ENCODE peak calls at places on chromosomes 1 and 21, in six cellular contexts. Q, B, E, H, J and S are unnamed samples.
A peak's percentile ranks its signal among the peaks of the same experiment; 100 is the strongest.

GRCh38 chr1:2344121-2344681 is 47.2 kb downstream of the MORN1 start:
- DNase-seq in B (no peak), J (no peak), H (no peak), Q (no peak), E (no peak), S (no peak)

GRCh38 chr1:49346767-49347349 is 570.2 kb upstream of the BEND5 start:
- DNase-seq in J (no peak), B (no peak), Q (no peak), E (no peak), H (no peak), S (no peak)

GRCh38 chr1:95072117-95072516 is 634 bp downstream of the ALG14 start:
- DNase-seq in E (no peak), B (no peak), J (no peak), Q (no peak), H (no peak), S (no peak)

GRCh38 chr1:19312782-19313635 is 883 bp downstream of the SLC66A1 start:
- DNase-seq in B (no peak), J (no peak), Q (no peak), E (no peak), H (no peak), S (no peak)

GRCh38 chr1:79859212-79859948 is 852.9 kb upstream of the ADGRL4 start:
- DNase-seq in J (peak; percentile 8), H (no peak), B (no peak), Q (no peak), E (no peak), S (no peak)

GRCh38 chr1:204751883-204752687 is 66.5 kb upstream of the LRRN2 start:
- DNase-seq in B (peak; percentile 57), J (peak; percentile 46), Q (peak; percentile 65), H (no peak), E (no peak), S (no peak)

GRCh38 chr1:27144349-27144748 is 10.6 kb downstream of the SLC9A1 start:
- DNase-seq in B (peak; percentile 87), Q (peak; percentile 71), E (peak; percentile 51), H (peak; percentile 79), J (no peak), S (no peak)

GRCh38 chr1:28279721-28280120 is 20.4 kb downstream of the SESN2 start:
- DNase-seq in E (no peak), Q (no peak), B (no peak), J (no peak), H (no peak), S (no peak)

GRCh38 chr1:206653715-206654459 is 18.6 kb downstream of the DYRK3 start:
- DNase-seq in B (no peak), J (no peak), E (no peak), H (no peak), Q (no peak), S (no peak)

GRCh38 chr1:14412235-14412634 is 186.2 kb upstream of the KAZN start:
- DNase-seq in H (no peak), J (no peak), B (no peak), Q (no peak), E (no peak), S (no peak)

GRCh38 chr1:42936309-42937078 is 22.2 kb downstream of the SLC2A1 start:
- DNase-seq in H (peak; percentile 31), B (peak; percentile 45), E (no peak), Q (peak; percentile 75), J (no peak), S (no peak)

GRCh38 chr1:164836614-164837018 is 277.6 kb downstream of the PBX1 start:
- DNase-seq in Q (no peak), H (no peak), E (no peak), J (no peak), B (no peak), S (no peak)

GRCh38 chr1:217139513-217139912 is 416.3 kb upstream of the ESRRG start:
- DNase-seq in E (no peak), Q (no peak), J (no peak), B (no peak), H (no peak), S (no peak)

GRCh38 chr1:188169971-188170370 is 1341.2 kb downstream of the PLA2G4A start:
- DNase-seq in E (no peak), B (no peak), H (no peak), Q (no peak), J (no peak), S (no peak)

GRCh38 chr1:160705176-160705745 is 6.4 kb downstream of the CD48 start:
- DNase-seq in Q (no peak), H (no peak), B (no peak), J (no peak), E (no peak), S (no peak)

GRCh38 chr1:198657550-198658064 is 18.8 kb downstream of the PTPRC start:
- DNase-seq in H (no peak), B (no peak), E (no peak), Q (no peak), J (no peak), S (no peak)

GRCh38 chr21:15275615-15276228 is 210.9 kb upstream of the NRIP1 start:
- DNase-seq in H (no peak), J (no peak), E (no peak), Q (no peak), B (no peak), S (no peak)

DNA sequence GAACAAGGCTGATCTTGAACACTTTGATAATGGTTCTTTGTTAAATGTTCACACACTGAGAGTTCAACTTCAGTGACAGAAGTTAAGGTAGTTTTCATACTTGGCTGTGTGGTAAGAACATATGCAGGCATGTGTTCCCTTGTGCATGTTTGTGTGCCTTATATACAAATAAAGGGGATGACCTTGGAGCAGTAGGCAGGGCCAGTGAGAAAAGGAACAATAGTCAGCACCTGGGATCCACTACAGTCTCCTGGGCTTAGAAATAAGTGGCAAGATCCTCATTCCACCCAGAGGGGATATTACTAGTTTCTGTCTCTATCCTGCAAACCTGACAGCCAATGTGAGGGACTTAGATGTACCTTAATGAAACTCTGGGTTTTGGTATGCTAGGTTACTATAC is 50.3 kb upstream of the DMRTA2 start:
- DNase-seq in Q (no peak), J (no peak), H (no peak), E (peak; percentile 49), B (no peak), S (no peak)
- H3K4me1 ChIP-seq in Q (no peaks in the 10 kb centered on the region), J (peaks cover 16% of the 10 kb centered on the region), H (no peaks in the 10 kb centered on the region), E (peaks cover 29% of the 10 kb centered on the region), B (no peaks in the 10 kb centered on the region), S (no peaks in the 10 kb centered on the region)

GRCh38 chr1:36398370-36398977 is 766 bp upstream of the LSM10 start:
- DNase-seq in H (no peak), E (no peak), B (no peak), Q (no peak), J (no peak), S (no peak)

GRCh38 chr1:36401602-36402517 is 4.2 kb upstream of the LSM10 start:
- DNase-seq in B (no peak), E (no peak), J (no peak), Q (no peak), H (no peak), S (no peak)

GRCh38 chr1:36397378-36398230 is at the start of gene LSM10:
- DNase-seq in Q (peak; percentile 98), H (peak; percentile 94), B (peak; percentile 92), E (peak; percentile 93), J (peak; percentile 68), S (peak; percentile 92)

GRCh38 chr1:36400514-36400824 is 2.8 kb upstream of the LSM10 start:
- DNase-seq in Q (no peak), J (no peak), E (no peak), B (no peak), H (no peak), S (no peak)

DNA sequence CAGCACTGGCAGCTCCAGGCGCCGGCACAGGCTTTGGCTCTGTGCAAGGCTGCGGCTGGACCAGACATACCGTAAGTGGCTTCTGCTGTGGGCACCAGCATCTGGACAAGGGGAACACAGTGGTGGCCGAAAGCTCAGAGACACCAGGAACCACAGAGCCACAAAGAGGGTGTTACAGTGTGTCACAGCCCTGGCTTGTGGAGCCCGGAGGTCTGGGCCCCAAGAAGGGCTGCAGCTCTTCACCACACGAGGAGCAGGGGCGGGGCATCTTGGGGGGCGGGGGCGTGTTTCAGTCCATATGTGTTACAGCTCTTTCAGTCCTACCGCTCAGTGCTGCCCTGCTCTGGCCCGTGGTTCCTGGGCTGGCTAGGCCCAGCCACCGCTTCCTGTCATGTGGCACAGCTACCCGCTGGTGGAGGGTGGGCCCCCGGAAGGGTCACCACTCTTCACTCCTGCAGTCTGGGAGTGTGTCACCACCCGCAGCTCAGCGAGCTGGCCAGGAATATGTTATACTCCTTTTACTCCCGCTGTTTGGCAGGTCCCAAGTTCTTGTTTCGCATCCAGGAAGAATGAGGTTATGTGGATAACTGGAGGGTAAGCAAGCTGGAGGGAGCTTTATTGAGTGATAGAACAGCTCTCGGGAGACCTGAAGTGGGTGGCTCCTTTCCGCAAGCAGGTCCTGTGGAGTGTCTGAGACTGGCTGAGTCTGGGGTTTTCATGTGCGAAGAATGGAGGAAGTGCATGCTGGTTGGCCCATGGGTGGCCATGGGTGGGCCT is 3.3 kb upstream of the LSM10 start:
- DNase-seq in E (peak; percentile 48), J (no peak), Q (peak; percentile 92), B (peak; percentile 54), H (peak; percentile 55), S (peak; percentile 33)
- TF ChIP-seq POLR2A in E (peak; percentile 36), J (no peak), Q (peak; percentile 29), B (no peak), H (no peak), S (no peak)

DNA sequence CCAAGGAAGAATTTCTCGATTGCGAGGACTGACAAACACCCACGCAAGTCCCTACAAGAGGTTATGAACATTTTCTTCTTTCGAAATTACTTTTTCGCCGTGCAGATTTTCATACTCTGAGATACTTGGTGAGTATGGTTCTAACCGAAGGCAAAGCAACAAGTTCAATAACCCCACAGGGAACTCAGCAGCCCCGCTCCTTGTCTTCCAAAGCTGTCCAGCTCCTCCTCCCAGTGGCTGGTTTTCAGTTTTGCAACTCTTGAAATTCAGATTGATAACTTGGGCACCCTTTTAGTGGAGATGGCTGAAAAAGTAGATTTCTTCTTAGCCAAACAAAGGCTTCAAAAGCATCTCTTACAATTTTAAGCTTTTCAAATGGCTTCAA is 154.4 kb downstream of the SETD4 start:
- DNase-seq in B (no peak), J (no peak), Q (no peak), E (no peak), H (no peak), S (no peak)
- TF ChIP-seq CTCF in B (no peak), J (no peak), Q (no peak), E (no peak), H (no peak), S (no peak)

GRCh38 chr1:9551984-9552383 is 12.7 kb downstream of the SLC25A33 start:
- DNase-seq in J (no peak), E (no peak), H (no peak), B (no peak), Q (no peak), S (no peak)

GRCh38 chr1:9555942-9556341 is 16.7 kb downstream of the SLC25A33 start:
- DNase-seq in B (no peak), J (no peak), H (no peak), E (peak; percentile 29), Q (no peak), S (no peak)

GRCh38 chr1:9549955-9550546 is 10.8 kb downstream of the SLC25A33 start:
- DNase-seq in H (no peak), E (no peak), B (no peak), Q (no peak), J (no peak), S (no peak)

GRCh38 chr1:9557624-9558023 is 18.4 kb downstream of the SLC25A33 start:
- DNase-seq in J (no peak), B (no peak), E (no peak), H (no peak), Q (no peak), S (no peak)

DNA sequence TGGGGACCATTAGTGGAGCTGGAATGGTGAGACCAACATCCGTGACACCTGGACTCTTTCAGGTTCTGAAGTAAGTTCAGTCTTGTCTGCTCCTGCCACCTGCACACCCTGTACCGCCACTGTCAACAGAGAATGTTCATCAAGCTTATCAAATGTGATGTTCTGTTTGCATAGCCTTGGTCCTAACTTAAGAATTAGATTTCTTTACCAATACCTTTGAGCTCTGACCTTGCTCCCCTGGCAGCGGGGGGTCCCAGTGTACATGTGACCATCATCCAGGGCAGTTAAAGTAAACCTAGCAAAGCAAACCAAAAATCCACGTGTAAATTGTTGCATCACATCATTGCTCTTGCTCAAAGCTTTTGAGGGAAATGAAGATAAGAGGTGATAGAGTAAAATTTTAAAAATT is 14.5 kb downstream of the SLC25A33 start:
- DNase-seq in E (no peak), H (no peak), Q (no peak), B (no peak), J (no peak), S (no peak)
- H3K4me1 ChIP-seq in E (peaks cover 42% of the 10 kb centered on the region), H (peaks cover 9% of the 10 kb centered on the region), Q (no peaks in the 10 kb centered on the region), B (no peaks in the 10 kb centered on the region), J (peaks cover 9% of the 10 kb centered on the region), S (peaks cover 71% of the 10 kb centered on the region)